ENCODE peak calls at places on chromosome 16, in eight cellular contexts. X, V, G, C, M, K, T and S are unnamed samples.

GRCh38 chr16:67071476-67072048 is 38.2 kb upstream of the PHAF1 start:
- DNase-seq in X (no peak), V (no peak), G (no peak), C (no peak), M (no peak), K (no peak), T (no peak), S (no peak)

GRCh38 chr16:14286381-14287230 is 215.5 kb downstream of the MRTFB start:
- DNase-seq in X (peak), V (no peak), G (no peak), C (no peak), M (peak), K (no peak), T (no peak), S (no peak)

GRCh38 chr16:64121473-64121872 is 1000.4 kb downstream of the CDH11 start:
- DNase-seq in X (no peak), V (no peak), G (no peak), C (no peak), M (no peak), K (no peak), T (peak), S (no peak)

GRCh38 chr16:72924918-72925630 is 122.9 kb downstream of the ZFHX3 start:
- DNase-seq in X (no peak), V (no peak), G (no peak), C (no peak), M (no peak), K (no peak), T (no peak), S (peak)

GRCh38 chr16:57304169-57305061 is 19.9 kb upstream of the PLLP start:
- DNase-seq in X (no peak), V (no peak), G (no peak), C (no peak), M (no peak), K (no peak), T (peak), S (peak)

GRCh38 chr16:2008631-2009301 is 855 bp downstream of the ZNF598 start:
- DNase-seq in X (peak), V (peak), G (no peak), C (no peak), M (peak), K (no peak), T (peak), S (no peak)

GRCh38 chr16:28282045-28282444 is 10.3 kb upstream of the SBK1 start:
- DNase-seq in X (no peak), V (no peak), G (no peak), C (no peak), M (no peak), K (no peak), T (no peak), S (no peak)

GRCh38 chr16:69186642-69187386 is at the start of gene SNTB2:
- DNase-seq in X (peak), V (peak), G (peak), C (peak), M (peak), K (peak), T (peak), S (peak)

GRCh38 chr16:21001262-21001661 is 100.7 kb downstream of the LYRM1 start:
- DNase-seq in X (peak), V (peak), G (no peak), C (peak), M (no peak), K (no peak), T (peak), S (no peak)

GRCh38 chr16:67443299-67443698 is 12.4 kb downstream of the HSD11B2 start:
- DNase-seq in X (no peak), V (no peak), G (no peak), C (no peak), M (no peak), K (no peak), T (no peak), S (no peak)

GRCh38 chr16:85613609-85614337 is 651 bp downstream of the GSE1 start:
- DNase-seq in X (peak), V (peak), G (no peak), C (peak), M (peak), K (peak), T (peak), S (peak)

GRCh38 chr16:56199164-56199563 is 7.9 kb downstream of the GNAO1 start:
- DNase-seq in X (peak), V (no peak), G (no peak), C (no peak), M (no peak), K (no peak), T (no peak), S (no peak)

GRCh38 chr16:84648595-84649510 is 542 bp downstream of the KLHL36 start:
- DNase-seq in X (peak), V (peak), G (peak), C (peak), M (peak), K (no peak), T (peak), S (peak)

GRCh38 chr16:30527635-30528178 is 1.3 kb upstream of the ZNF768 start:
- DNase-seq in X (no peak), V (no peak), G (no peak), C (no peak), M (no peak), K (no peak), T (no peak), S (peak)

GRCh38 chr16:11748404-11749254 is 6.0 kb upstream of the TXNDC11 start:
- DNase-seq in X (no peak), V (no peak), G (no peak), C (no peak), M (no peak), K (no peak), T (no peak), S (no peak)

GRCh38 chr16:19218581-19218980 is 50.5 kb downstream of the SYT17 start:
- DNase-seq in X (no peak), V (no peak), G (no peak), C (no peak), M (no peak), K (no peak), T (no peak), S (no peak)

GRCh38 chr16:53061701-53062159 is 6.9 kb downstream of the CHD9 start:
- DNase-seq in X (peak), V (no peak), G (no peak), C (no peak), M (no peak), K (no peak), T (no peak), S (peak)

GRCh38 chr16:50152386-50152806 is 710 bp upstream of the TENT4B start:
- DNase-seq in X (peak), V (peak), G (peak), C (no peak), M (peak), K (no peak), T (peak), S (peak)

GRCh38 chr16:1763521-1764511 is 7.5 kb downstream of the NME3 start:
- DNase-seq in X (no peak), V (peak), G (no peak), C (peak), M (no peak), K (no peak), T (peak), S (no peak)

GRCh38 chr16:17590711-17591654 is 120.2 kb upstream of the XYLT1 start:
- DNase-seq in X (peak), V (no peak), G (peak), C (no peak), M (peak), K (no peak), T (peak), S (no peak)

GRCh38 chr16:2692948-2693651 is 10.8 kb downstream of the KCTD5 start:
- DNase-seq in X (no peak), V (no peak), G (no peak), C (no peak), M (no peak), K (no peak), T (no peak), S (peak)

GRCh38 chr16:3536851-3537250 is 36.0 kb downstream of the CLUAP1 start:
- DNase-seq in X (no peak), V (no peak), G (no peak), C (no peak), M (no peak), K (no peak), T (no peak), S (no peak)

GRCh38 chr16:85912271-85912974 is 13.5 kb downstream of the IRF8 start:
- DNase-seq in X (no peak), V (peak), G (no peak), C (no peak), M (no peak), K (no peak), T (no peak), S (no peak)

GRCh38 chr16:67928561-67929364 is 2.9 kb downstream of the CTRL start:
- DNase-seq in X (peak), V (peak), G (peak), C (peak), M (peak), K (peak), T (peak), S (peak)

GRCh38 chr16:3138823-3139426 is 4.1 kb downstream of the ZNF213 start:
- DNase-seq in X (no peak), V (no peak), G (no peak), C (no peak), M (no peak), K (no peak), T (no peak), S (no peak)

GRCh38 chr16:66954097-66954659 is 6.9 kb upstream of the CES3 start:
- DNase-seq in X (peak), V (peak), G (peak), C (peak), M (peak), K (peak), T (peak), S (peak)

GRCh38 chr16:11675561-11676511 is 7.6 kb downstream of the SNN start:
- DNase-seq in X (no peak), V (no peak), G (no peak), C (no peak), M (peak), K (no peak), T (peak), S (peak)

GRCh38 chr16:58733248-58733670 is 857 bp downstream of the GOT2 start:
- DNase-seq in X (no peak), V (no peak), G (no peak), C (no peak), M (no peak), K (no peak), T (peak), S (no peak)

GRCh38 chr16:23663918-23664317 is 14.8 kb upstream of the PLK1 start:
- DNase-seq in X (no peak), V (no peak), G (no peak), C (no peak), M (no peak), K (no peak), T (no peak), S (no peak)

GRCh38 chr16:4915226-4915761 is 21.7 kb downstream of the PPL start:
- DNase-seq in X (no peak), V (no peak), G (no peak), C (no peak), M (no peak), K (no peak), T (peak), S (no peak)

GRCh38 chr16:53224932-53225533 is 170.2 kb downstream of the CHD9 start:
- DNase-seq in X (no peak), V (no peak), G (no peak), C (no peak), M (no peak), K (no peak), T (peak), S (no peak)

GRCh38 chr16:70568601-70569217 is 45.1 kb downstream of the SF3B3 start:
- DNase-seq in X (no peak), V (no peak), G (no peak), C (no peak), M (no peak), K (no peak), T (no peak), S (no peak)

GRCh38 chr16:546909-547770 is 13.1 kb upstream of the PRR35 start:
- DNase-seq in X (peak), V (peak), G (no peak), C (peak), M (peak), K (peak), T (peak), S (peak)

GRCh38 chr16:27641260-27641659 is 91.3 kb downstream of the KATNIP start:
- DNase-seq in X (no peak), V (no peak), G (no peak), C (no peak), M (no peak), K (no peak), T (no peak), S (no peak)

GRCh38 chr16:80015566-80015965 is 415.0 kb upstream of the MAF start:
- DNase-seq in X (no peak), V (no peak), G (no peak), C (no peak), M (no peak), K (no peak), T (peak), S (no peak)

GRCh38 chr16:80198265-80198994 is 342.4 kb upstream of the DYNLRB2 start:
- DNase-seq in X (no peak), V (no peak), G (no peak), C (no peak), M (no peak), K (peak), T (no peak), S (no peak)

GRCh38 chr16:87661561-87661960 is 59.3 kb downstream of the JPH3 start:
- DNase-seq in X (peak), V (peak), G (no peak), C (peak), M (no peak), K (no peak), T (peak), S (no peak)

GRCh38 chr16:87806246-87806607 is 40.4 kb upstream of the KLHDC4 start:
- DNase-seq in X (peak), V (no peak), G (no peak), C (no peak), M (no peak), K (no peak), T (peak), S (peak)